ENCODE peak calls at places on chromosome 10, in eight cellular contexts. One of them, this sample, is unnamed.

GRCh38 chr10:13823046-13823711 is 236.4 kb downstream of the PRPF18 start:
- DNase-seq in activated T-cell treated with anti-CD3 and anti-CD28 coated beads, Interleukin-2, amount 50 U/mL, for 1 hour: no peak
- DNase-seq in KG1: no peak
- DNase-seq in stomach: no peak
- DNase-seq in M059J: no peak
- DNase-seq in CD4-positive, alpha-beta memory T cell: no peak
- DNase-seq in stimulated activated CD8-positive, alpha-beta memory T cell treated with anti-CD3 and anti-CD28 coated beads, Interleukin-12 subunit alpha, Interleukin-12 subunit beta, amount 100 ng/mL, for 1 hour: no peak
- DNase-seq in sigmoid colon: peak; percentile 33
- DNase-seq in this sample: no peak

GRCh38 chr10:110147961-110148360 is 59.4 kb upstream of the MXI1 start:
- DNase-seq in activated T-cell treated with anti-CD3 and anti-CD28 coated beads, Interleukin-2, amount 50 U/mL, for 1 hour: no peak
- DNase-seq in KG1: no peak
- DNase-seq in stomach: no peak
- DNase-seq in M059J: peak; percentile 51
- DNase-seq in CD4-positive, alpha-beta memory T cell: no peak
- DNase-seq in stimulated activated CD8-positive, alpha-beta memory T cell treated with anti-CD3 and anti-CD28 coated beads, Interleukin-12 subunit alpha, Interleukin-12 subunit beta, amount 100 ng/mL, for 1 hour: no peak
- DNase-seq in sigmoid colon: no peak
- DNase-seq in this sample: no peak

GRCh38 chr10:119680050-119680449 is 28.9 kb downstream of the BAG3 start:
- DNase-seq in activated T-cell treated with anti-CD3 and anti-CD28 coated beads, Interleukin-2, amount 50 U/mL, for 1 hour: no peak
- DNase-seq in KG1: no peak
- DNase-seq in stomach: no peak
- DNase-seq in M059J: peak; percentile 95
- DNase-seq in CD4-positive, alpha-beta memory T cell: no peak
- DNase-seq in stimulated activated CD8-positive, alpha-beta memory T cell treated with anti-CD3 and anti-CD28 coated beads, Interleukin-12 subunit alpha, Interleukin-12 subunit beta, amount 100 ng/mL, for 1 hour: no peak
- DNase-seq in sigmoid colon: no peak
- DNase-seq in this sample: no peak

GRCh38 chr10:120646159-120646558 is 189.1 kb downstream of the PLPP4 start:
- DNase-seq in activated T-cell treated with anti-CD3 and anti-CD28 coated beads, Interleukin-2, amount 50 U/mL, for 1 hour: no peak
- DNase-seq in KG1: no peak
- DNase-seq in stomach: no peak
- DNase-seq in M059J: no peak
- DNase-seq in CD4-positive, alpha-beta memory T cell: no peak
- DNase-seq in stimulated activated CD8-positive, alpha-beta memory T cell treated with anti-CD3 and anti-CD28 coated beads, Interleukin-12 subunit alpha, Interleukin-12 subunit beta, amount 100 ng/mL, for 1 hour: no peak
- DNase-seq in sigmoid colon: no peak
- DNase-seq in this sample: no peak

GRCh38 chr10:95308389-95309302 is 17.8 kb upstream of the PDLIM1 start:
- DNase-seq in activated T-cell treated with anti-CD3 and anti-CD28 coated beads, Interleukin-2, amount 50 U/mL, for 1 hour: no peak
- DNase-seq in KG1: no peak
- DNase-seq in stomach: peak; percentile 94
- DNase-seq in M059J: peak; percentile 99
- DNase-seq in CD4-positive, alpha-beta memory T cell: no peak
- DNase-seq in stimulated activated CD8-positive, alpha-beta memory T cell treated with anti-CD3 and anti-CD28 coated beads, Interleukin-12 subunit alpha, Interleukin-12 subunit beta, amount 100 ng/mL, for 1 hour: no peak
- DNase-seq in sigmoid colon: peak; percentile 94
- DNase-seq in this sample: peak; percentile 92

GRCh38 chr10:66283874-66284464 is 641.9 kb upstream of the LRRTM3 start:
- DNase-seq in activated T-cell treated with anti-CD3 and anti-CD28 coated beads, Interleukin-2, amount 50 U/mL, for 1 hour: no peak
- DNase-seq in KG1: no peak
- DNase-seq in stomach: no peak
- DNase-seq in M059J: no peak
- DNase-seq in CD4-positive, alpha-beta memory T cell: no peak
- DNase-seq in stimulated activated CD8-positive, alpha-beta memory T cell treated with anti-CD3 and anti-CD28 coated beads, Interleukin-12 subunit alpha, Interleukin-12 subunit beta, amount 100 ng/mL, for 1 hour: no peak
- DNase-seq in sigmoid colon: no peak
- DNase-seq in this sample: no peak

GRCh38 chr10:75399461-75400162 is 2.0 kb downstream of the ZNF503 start:
- DNase-seq in activated T-cell treated with anti-CD3 and anti-CD28 coated beads, Interleukin-2, amount 50 U/mL, for 1 hour: peak; percentile 52
- DNase-seq in KG1: peak; percentile 7
- DNase-seq in stomach: peak; percentile 84
- DNase-seq in M059J: peak; percentile 61
- DNase-seq in CD4-positive, alpha-beta memory T cell: peak; percentile 24
- DNase-seq in stimulated activated CD8-positive, alpha-beta memory T cell treated with anti-CD3 and anti-CD28 coated beads, Interleukin-12 subunit alpha, Interleukin-12 subunit beta, amount 100 ng/mL, for 1 hour: no peak
- DNase-seq in sigmoid colon: peak; percentile 95
- DNase-seq in this sample: peak; percentile 90

GRCh38 chr10:85916192-85916747 is 450.3 kb downstream of the GRID1 start:
- DNase-seq in activated T-cell treated with anti-CD3 and anti-CD28 coated beads, Interleukin-2, amount 50 U/mL, for 1 hour: no peak
- DNase-seq in KG1: no peak
- DNase-seq in stomach: no peak
- DNase-seq in M059J: no peak
- DNase-seq in CD4-positive, alpha-beta memory T cell: no peak
- DNase-seq in stimulated activated CD8-positive, alpha-beta memory T cell treated with anti-CD3 and anti-CD28 coated beads, Interleukin-12 subunit alpha, Interleukin-12 subunit beta, amount 100 ng/mL, for 1 hour: no peak
- DNase-seq in sigmoid colon: no peak
- DNase-seq in this sample: no peak

GRCh38 chr10:124731551-124731950 is 12.6 kb downstream of the FAM53B start:
- DNase-seq in activated T-cell treated with anti-CD3 and anti-CD28 coated beads, Interleukin-2, amount 50 U/mL, for 1 hour: no peak
- DNase-seq in KG1: no peak
- DNase-seq in stomach: no peak
- DNase-seq in M059J: no peak
- DNase-seq in CD4-positive, alpha-beta memory T cell: no peak
- DNase-seq in stimulated activated CD8-positive, alpha-beta memory T cell treated with anti-CD3 and anti-CD28 coated beads, Interleukin-12 subunit alpha, Interleukin-12 subunit beta, amount 100 ng/mL, for 1 hour: no peak
- DNase-seq in sigmoid colon: no peak
- DNase-seq in this sample: no peak

GRCh38 chr10:43610636-43611035 is 4.4 kb downstream of the ZNF485 start:
- DNase-seq in activated T-cell treated with anti-CD3 and anti-CD28 coated beads, Interleukin-2, amount 50 U/mL, for 1 hour: no peak
- DNase-seq in KG1: no peak
- DNase-seq in stomach: no peak
- DNase-seq in M059J: peak; percentile 51
- DNase-seq in CD4-positive, alpha-beta memory T cell: no peak
- DNase-seq in stimulated activated CD8-positive, alpha-beta memory T cell treated with anti-CD3 and anti-CD28 coated beads, Interleukin-12 subunit alpha, Interleukin-12 subunit beta, amount 100 ng/mL, for 1 hour: no peak
- DNase-seq in sigmoid colon: no peak
- DNase-seq in this sample: no peak

GRCh38 chr10:77637986-77638765 is 568 bp upstream of the KCNMA1 start:
- DNase-seq in activated T-cell treated with anti-CD3 and anti-CD28 coated beads, Interleukin-2, amount 50 U/mL, for 1 hour: no peak
- DNase-seq in KG1: no peak
- DNase-seq in stomach: no peak
- DNase-seq in M059J: peak; percentile 42
- DNase-seq in CD4-positive, alpha-beta memory T cell: no peak
- DNase-seq in stimulated activated CD8-positive, alpha-beta memory T cell treated with anti-CD3 and anti-CD28 coated beads, Interleukin-12 subunit alpha, Interleukin-12 subunit beta, amount 100 ng/mL, for 1 hour: no peak
- DNase-seq in sigmoid colon: peak; percentile 74
- DNase-seq in this sample: peak; percentile 32

GRCh38 chr10:78805176-78805575 is 263.6 kb upstream of the ZMIZ1 start:
- DNase-seq in activated T-cell treated with anti-CD3 and anti-CD28 coated beads, Interleukin-2, amount 50 U/mL, for 1 hour: no peak
- DNase-seq in KG1: no peak
- DNase-seq in stomach: peak; percentile 40
- DNase-seq in M059J: peak; percentile 98
- DNase-seq in CD4-positive, alpha-beta memory T cell: no peak
- DNase-seq in stimulated activated CD8-positive, alpha-beta memory T cell treated with anti-CD3 and anti-CD28 coated beads, Interleukin-12 subunit alpha, Interleukin-12 subunit beta, amount 100 ng/mL, for 1 hour: no peak
- DNase-seq in sigmoid colon: peak; percentile 83
- DNase-seq in this sample: peak; percentile 69

GRCh38 chr10:132065491-132066105 is at the start of gene JAKMIP3:
- DNase-seq in activated T-cell treated with anti-CD3 and anti-CD28 coated beads, Interleukin-2, amount 50 U/mL, for 1 hour: no peak
- DNase-seq in KG1: no peak
- DNase-seq in stomach: peak; percentile 35
- DNase-seq in M059J: peak; percentile 89
- DNase-seq in CD4-positive, alpha-beta memory T cell: no peak
- DNase-seq in stimulated activated CD8-positive, alpha-beta memory T cell treated with anti-CD3 and anti-CD28 coated beads, Interleukin-12 subunit alpha, Interleukin-12 subunit beta, amount 100 ng/mL, for 1 hour: no peak
- DNase-seq in sigmoid colon: peak; percentile 89
- DNase-seq in this sample: peak; percentile 51